ENCODE peak calls at places on chromosomes 6 and 20, in ten cellular contexts. E is stimulated activated naive B cell treated with anti-CD40 and anti-IgM and Interleukin-4, amounts not matched to agents 10 μg/mL and 1 μg/mL and 100 μg/mL, for 72 hours; W is GF-D8; T is astrocyte; O is neural crest cell; U is GM10248; S is left lung; X is effector CD8-positive, alpha-beta T cell; Z is HT1080; A is activated naive CD4-positive, alpha-beta T cell treated with Interleukin-2 at 50 U/mL for 16 hours. J is an unnamed sample.

GRCh38 chr6:26305097-26305841 is 59.7 kb upstream of the BTN3A2 start:
- DNase-seq in Z (peak; percentile 87), X (peak; percentile 69), U (peak; percentile 45), S (peak; percentile 70), O (peak; percentile 35), E (peak; percentile 73), T (peak; percentile 82), W (no peak), A (peak; percentile 75), J (peak; percentile 47)

GRCh38 chr6:97177905-97178304 is 105.1 kb downstream of the MMS22L start:
- DNase-seq in T (peak; percentile 76), Z (no peak), W (no peak), E (no peak), X (no peak), O (no peak), U (no peak), A (no peak), S (no peak), J (no peak)

GRCh38 chr20:44271915-44272663 is 25.0 kb downstream of the GDAP1L1 start:
- DNase-seq in U (no peak), X (no peak), E (no peak), W (no peak), Z (no peak), A (no peak), S (no peak), O (no peak), T (no peak), J (no peak)

GRCh38 chr6:107244742-107245470 is 129.6 kb upstream of the BEND3 start:
- DNase-seq in A (no peak), O (no peak), U (no peak), Z (no peak), X (no peak), T (no peak), E (no peak), W (no peak), S (no peak), J (no peak)

GRCh38 chr20:33585413-33585812 is 76.7 kb upstream of the C20orf144 start:
- DNase-seq in S (no peak), Z (no peak), E (no peak), A (no peak), X (no peak), O (no peak), U (no peak), T (no peak), W (no peak), J (no peak)

GRCh38 chr20:57481281-57481711 is 43.6 kb downstream of the CTCFL start:
- DNase-seq in O (no peak), X (no peak), A (no peak), Z (no peak), S (no peak), W (no peak), U (no peak), E (no peak), T (no peak), J (no peak)

GRCh38 chr20:32681175-32682084 is 7.7 kb upstream of the C20orf203 start:
- DNase-seq in S (no peak), X (no peak), A (no peak), O (peak; percentile 31), E (no peak), T (peak; percentile 13), W (peak; percentile 83), U (no peak), Z (peak; percentile 67), J (peak; percentile 7)

GRCh38 chr20:4151991-4152695 is 136.8 kb upstream of the RNF24 start:
- DNase-seq in A (no peak), O (no peak), U (no peak), X (no peak), T (peak; percentile 84), Z (peak; percentile 87), E (peak; percentile 58), W (no peak), S (no peak), J (peak; percentile 77)

GRCh38 chr20:25624500-25624939 is 706 bp upstream of the NANP start:
- DNase-seq in W (peak; percentile 19), O (no peak), T (no peak), X (no peak), A (no peak), U (no peak), E (no peak), Z (no peak), S (no peak), J (no peak)

GRCh38 chr20:56439784-56440291 is 27.8 kb downstream of the CASS4 start:
- DNase-seq in X (no peak), S (no peak), U (no peak), A (no peak), E (no peak), T (peak; percentile 100), Z (peak; percentile 82), O (no peak), W (no peak), J (peak; percentile 15)

GRCh38 chr6:27106382-27106781 is 141.1 kb upstream of the PRSS16 start:
- DNase-seq in E (no peak), S (no peak), A (no peak), U (no peak), X (no peak), O (no peak), Z (no peak), T (no peak), W (no peak), J (no peak)

GRCh38 chr6:168136001-168136400 is 57.0 kb upstream of the FRMD1 start:
- DNase-seq in A (no peak), W (no peak), S (no peak), Z (no peak), U (no peak), T (no peak), E (no peak), O (no peak), X (no peak), J (no peak)

GRCh38 chr6:10441004-10441654 is 26.3 kb upstream of the TFAP2A start:
- DNase-seq in X (no peak), O (no peak), Z (peak; percentile 94), W (no peak), S (no peak), E (no peak), A (no peak), U (no peak), T (peak; percentile 97), J (peak; percentile 93)

GRCh38 chr6:85764844-85765243 is 122.2 kb upstream of the SYNCRIP start:
- DNase-seq in U (no peak), Z (no peak), S (no peak), O (no peak), X (no peak), W (no peak), A (no peak), T (no peak), E (no peak), J (no peak)

GRCh38 chr20:31974975-31975481 is 7.1 kb downstream of the XKR7 start:
- DNase-seq in W (no peak), U (no peak), Z (no peak), E (no peak), S (no peak), A (no peak), T (no peak), X (no peak), O (peak; percentile 20), J (no peak)

GRCh38 chr20:40887100-40887499 is 141.5 kb upstream of the TOP1 start:
- DNase-seq in X (no peak), S (no peak), O (no peak), T (no peak), U (no peak), W (no peak), A (no peak), E (no peak), Z (no peak), J (no peak)

GRCh38 chr6:142271476-142271875 is 30.3 kb upstream of the ADGRG6 start:
- DNase-seq in O (no peak), T (no peak), E (no peak), W (no peak), U (no peak), S (no peak), X (no peak), Z (no peak), A (no peak), J (no peak)

GRCh38 chr6:44256291-44257006 is 879 bp downstream of the SLC35B2 start:
- DNase-seq in T (no peak), Z (no peak), S (no peak), W (no peak), U (no peak), E (no peak), A (peak; percentile 36), X (peak; percentile 17), O (no peak), J (no peak)

GRCh38 chr6:84411060-84411629 is 183.7 kb upstream of the CEP162 start:
- DNase-seq in X (no peak), W (no peak), T (peak; percentile 67), O (no peak), A (no peak), E (no peak), U (no peak), Z (peak; percentile 49), S (no peak), J (no peak)

GRCh38 chr6:22366214-22366613 is 69.4 kb upstream of the PRL start:
- DNase-seq in A (no peak), U (no peak), E (no peak), Z (no peak), X (no peak), O (no peak), W (peak; percentile 39), S (no peak), T (no peak), J (no peak)

GRCh38 chr20:8633366-8633765 is 435.5 kb upstream of the PLCB4 start:
- DNase-seq in T (peak; percentile 33), X (no peak), E (no peak), W (no peak), A (no peak), S (no peak), O (no peak), Z (peak; percentile 73), U (no peak), J (no peak)

GRCh38 chr20:58829531-58829941 is 21.2 kb downstream of the GNAS-AS1 start:
- DNase-seq in W (no peak), E (no peak), T (peak; percentile 53), U (no peak), S (no peak), O (no peak), X (no peak), A (no peak), Z (peak; percentile 13), J (no peak)

GRCh38 chr20:37128803-37129202 is 33.0 kb upstream of the RBL1 start:
- DNase-seq in O (no peak), U (no peak), Z (no peak), X (no peak), A (no peak), W (no peak), E (no peak), T (no peak), S (no peak), J (no peak)

J was measured in RCC 7860.